ENCODE peak calls at places on chromosomes 6 and 20, in seven cellular contexts. One of them, this sample, is unnamed.

GRCh38 chr20:25487306-25487705 is 79.8 kb downstream of the GINS1 start:
- DNase-seq in NCI-H1092 treated with DMSO at 0.1 percent for 48 hours: no peak
- DNase-seq in left cardiac atrium: no peak
- DNase-seq in epithelial cell of esophagus: peak
- DNase-seq in choroid plexus epithelial cell: no peak
- DNase-seq in GM20000: no peak
- DNase-seq in NCI-H1417: no peak
- DNase-seq in this sample: no peak

GRCh38 chr20:17226410-17227198 is at the start of gene PCSK2:
- DNase-seq in NCI-H1092 treated with DMSO at 0.1 percent for 48 hours: peak
- DNase-seq in left cardiac atrium: peak
- DNase-seq in epithelial cell of esophagus: peak
- DNase-seq in choroid plexus epithelial cell: peak
- DNase-seq in GM20000: peak
- DNase-seq in NCI-H1417: peak
- DNase-seq in this sample: no peak

GRCh38 chr6:28764014-28764723 is 159.6 kb downstream of the TRIM27 start:
- DNase-seq in NCI-H1092 treated with DMSO at 0.1 percent for 48 hours: no peak
- DNase-seq in left cardiac atrium: no peak
- DNase-seq in epithelial cell of esophagus: no peak
- DNase-seq in choroid plexus epithelial cell: no peak
- DNase-seq in GM20000: no peak
- DNase-seq in NCI-H1417: no peak
- DNase-seq in this sample: no peak

GRCh38 chr6:146857960-146858308 is 259.2 kb downstream of the ADGB start:
- DNase-seq in NCI-H1092 treated with DMSO at 0.1 percent for 48 hours: peak
- DNase-seq in left cardiac atrium: no peak
- DNase-seq in epithelial cell of esophagus: no peak
- DNase-seq in choroid plexus epithelial cell: peak
- DNase-seq in GM20000: no peak
- DNase-seq in NCI-H1417: peak
- DNase-seq in this sample: no peak

GRCh38 chr6:19979059-19979458 is 141.9 kb downstream of the ID4 start:
- DNase-seq in NCI-H1092 treated with DMSO at 0.1 percent for 48 hours: no peak
- DNase-seq in left cardiac atrium: no peak
- DNase-seq in epithelial cell of esophagus: no peak
- DNase-seq in choroid plexus epithelial cell: no peak
- DNase-seq in GM20000: no peak
- DNase-seq in NCI-H1417: no peak
- DNase-seq in this sample: no peak

GRCh38 chr6:148513145-148514071 is 170.8 kb downstream of the SASH1 start:
- DNase-seq in NCI-H1092 treated with DMSO at 0.1 percent for 48 hours: no peak
- DNase-seq in left cardiac atrium: peak
- DNase-seq in epithelial cell of esophagus: no peak
- DNase-seq in choroid plexus epithelial cell: peak
- DNase-seq in GM20000: no peak
- DNase-seq in NCI-H1417: no peak
- DNase-seq in this sample: no peak

GRCh38 chr6:154302111-154302752 is 54.4 kb downstream of the IPCEF1 start:
- DNase-seq in NCI-H1092 treated with DMSO at 0.1 percent for 48 hours: no peak
- DNase-seq in left cardiac atrium: no peak
- DNase-seq in epithelial cell of esophagus: peak
- DNase-seq in choroid plexus epithelial cell: peak
- DNase-seq in GM20000: peak
- DNase-seq in NCI-H1417: no peak
- DNase-seq in this sample: peak

GRCh38 chr6:39451831-39452230 is 129.3 kb upstream of the KCNK16 start:
- DNase-seq in NCI-H1092 treated with DMSO at 0.1 percent for 48 hours: no peak
- DNase-seq in left cardiac atrium: no peak
- DNase-seq in epithelial cell of esophagus: peak
- DNase-seq in choroid plexus epithelial cell: no peak
- DNase-seq in GM20000: peak
- DNase-seq in NCI-H1417: no peak
- DNase-seq in this sample: no peak

GRCh38 chr6:68235192-68235812 is 399.8 kb upstream of the ADGRB3 start:
- DNase-seq in NCI-H1092 treated with DMSO at 0.1 percent for 48 hours: no peak
- DNase-seq in left cardiac atrium: no peak
- DNase-seq in epithelial cell of esophagus: no peak
- DNase-seq in choroid plexus epithelial cell: peak
- DNase-seq in GM20000: no peak
- DNase-seq in NCI-H1417: no peak
- DNase-seq in this sample: no peak

GRCh38 chr6:31794866-31795615 is 511 bp downstream of the VARS1 start:
- DNase-seq in NCI-H1092 treated with DMSO at 0.1 percent for 48 hours: peak
- DNase-seq in left cardiac atrium: no peak
- DNase-seq in epithelial cell of esophagus: no peak
- DNase-seq in choroid plexus epithelial cell: peak
- DNase-seq in GM20000: no peak
- DNase-seq in NCI-H1417: no peak
- DNase-seq in this sample: no peak

GRCh38 chr20:3452690-3453089 is 18.1 kb upstream of the ATRN start:
- DNase-seq in NCI-H1092 treated with DMSO at 0.1 percent for 48 hours: no peak
- DNase-seq in left cardiac atrium: no peak
- DNase-seq in epithelial cell of esophagus: peak
- DNase-seq in choroid plexus epithelial cell: no peak
- DNase-seq in GM20000: no peak
- DNase-seq in NCI-H1417: no peak
- DNase-seq in this sample: no peak

GRCh38 chr6:23478324-23478723 is 647.7 kb upstream of the NRSN1 start:
- DNase-seq in NCI-H1092 treated with DMSO at 0.1 percent for 48 hours: no peak
- DNase-seq in left cardiac atrium: no peak
- DNase-seq in epithelial cell of esophagus: no peak
- DNase-seq in choroid plexus epithelial cell: no peak
- DNase-seq in GM20000: no peak
- DNase-seq in NCI-H1417: no peak
- DNase-seq in this sample: no peak

GRCh38 chr20:51095755-51096509 is 73.0 kb upstream of the KCNG1 start:
- DNase-seq in NCI-H1092 treated with DMSO at 0.1 percent for 48 hours: peak
- DNase-seq in left cardiac atrium: no peak
- DNase-seq in epithelial cell of esophagus: no peak
- DNase-seq in choroid plexus epithelial cell: peak
- DNase-seq in GM20000: no peak
- DNase-seq in NCI-H1417: peak
- DNase-seq in this sample: no peak

GRCh38 chr20:35523298-35523888 is 6.1 kb downstream of the C20orf173 start:
- DNase-seq in NCI-H1092 treated with DMSO at 0.1 percent for 48 hours: no peak
- DNase-seq in left cardiac atrium: no peak
- DNase-seq in epithelial cell of esophagus: peak
- DNase-seq in choroid plexus epithelial cell: peak
- DNase-seq in GM20000: peak
- DNase-seq in NCI-H1417: peak
- DNase-seq in this sample: no peak

GRCh38 chr6:43274916-43275597 is 23.0 kb upstream of the SLC22A7 start:
- DNase-seq in NCI-H1092 treated with DMSO at 0.1 percent for 48 hours: peak
- DNase-seq in left cardiac atrium: no peak
- DNase-seq in epithelial cell of esophagus: no peak
- DNase-seq in choroid plexus epithelial cell: no peak
- DNase-seq in GM20000: peak
- DNase-seq in NCI-H1417: peak
- DNase-seq in this sample: no peak

GRCh38 chr6:28490191-28490890 is 25.3 kb downstream of the GPX6 start:
- DNase-seq in NCI-H1092 treated with DMSO at 0.1 percent for 48 hours: no peak
- DNase-seq in left cardiac atrium: no peak
- DNase-seq in epithelial cell of esophagus: peak
- DNase-seq in choroid plexus epithelial cell: no peak
- DNase-seq in GM20000: no peak
- DNase-seq in NCI-H1417: no peak
- DNase-seq in this sample: no peak

GRCh38 chr20:23127506-23128279 is 41.6 kb upstream of the CD93 start:
- DNase-seq in NCI-H1092 treated with DMSO at 0.1 percent for 48 hours: no peak
- DNase-seq in left cardiac atrium: no peak
- DNase-seq in epithelial cell of esophagus: no peak
- DNase-seq in choroid plexus epithelial cell: no peak
- DNase-seq in GM20000: no peak
- DNase-seq in NCI-H1417: no peak
- DNase-seq in this sample: no peak

GRCh38 chr20:50467618-50468373 is 42.4 kb upstream of the PTPN1 start:
- DNase-seq in NCI-H1092 treated with DMSO at 0.1 percent for 48 hours: no peak
- DNase-seq in left cardiac atrium: peak
- DNase-seq in epithelial cell of esophagus: peak
- DNase-seq in choroid plexus epithelial cell: peak
- DNase-seq in GM20000: peak
- DNase-seq in NCI-H1417: peak
- DNase-seq in this sample: no peak

GRCh38 chr6:157821342-157822033 is 1.6 kb upstream of the SNX9 start:
- DNase-seq in NCI-H1092 treated with DMSO at 0.1 percent for 48 hours: no peak
- DNase-seq in left cardiac atrium: no peak
- DNase-seq in epithelial cell of esophagus: no peak
- DNase-seq in choroid plexus epithelial cell: no peak
- DNase-seq in GM20000: no peak
- DNase-seq in NCI-H1417: no peak
- DNase-seq in this sample: no peak

GRCh38 chr6:11006060-11006459 is 38.0 kb downstream of the ELOVL2 start:
- DNase-seq in NCI-H1092 treated with DMSO at 0.1 percent for 48 hours: no peak
- DNase-seq in left cardiac atrium: no peak
- DNase-seq in epithelial cell of esophagus: no peak
- DNase-seq in choroid plexus epithelial cell: peak
- DNase-seq in GM20000: no peak
- DNase-seq in NCI-H1417: peak
- DNase-seq in this sample: no peak

GRCh38 chr6:130206474-130206873 is 16.3 kb downstream of the SAMD3 start:
- DNase-seq in NCI-H1092 treated with DMSO at 0.1 percent for 48 hours: no peak
- DNase-seq in left cardiac atrium: no peak
- DNase-seq in epithelial cell of esophagus: no peak
- DNase-seq in choroid plexus epithelial cell: no peak
- DNase-seq in GM20000: no peak
- DNase-seq in NCI-H1417: no peak
- DNase-seq in this sample: no peak

GRCh38 chr20:46787986-46788762 is 78.7 kb downstream of the SLC2A10 start:
- DNase-seq in NCI-H1092 treated with DMSO at 0.1 percent for 48 hours: no peak
- DNase-seq in left cardiac atrium: no peak
- DNase-seq in epithelial cell of esophagus: no peak
- DNase-seq in choroid plexus epithelial cell: no peak
- DNase-seq in GM20000: no peak
- DNase-seq in NCI-H1417: peak
- DNase-seq in this sample: no peak